ENCODE peak calls at places on chromosomes 11 and 22, in four cellular contexts. Z, G, L and X are unnamed samples.
A peak's percentile ranks its signal among the peaks of the same experiment; 100 is the strongest.

GRCh38 chr11:119339581-119340334 is 925 bp downstream of the C1QTNF5 start:
- DNase-seq in Z (peak; percentile 91), G (no peak), L (peak; percentile 27), X (no peak)

GRCh38 chr11:112453601-112454577 is 193.2 kb upstream of the PLET1 start:
- DNase-seq in Z (peak; percentile 6), G (no peak), L (no peak), X (peak; percentile 19)

GRCh38 chr11:316031-316701 is 2.3 kb downstream of the IFITM1 start:
- DNase-seq in Z (no peak), L (no peak), G (no peak), X (peak; percentile 26)

GRCh38 chr11:82577246-82577645 is 156.4 kb downstream of the FAM181B start:
- DNase-seq in L (no peak), G (no peak), Z (no peak), X (no peak)

GRCh38 chr11:96246718-96247540 is 96.1 kb downstream of the MAML2 start:
- DNase-seq in L (peak; percentile 28), Z (peak; percentile 75), G (no peak), X (no peak)

GRCh38 chr11:117814766-117815261 is 9.7 kb downstream of the FXYD2 start:
- DNase-seq in Z (no peak), G (peak; percentile 75), L (peak; percentile 97), X (peak; percentile 72)

GRCh38 chr11:27558401-27558800 is 51.8 kb upstream of the LIN7C start:
- DNase-seq in G (no peak), L (no peak), Z (no peak), X (no peak)

GRCh38 chr22:38246692-38247091 is 26.1 kb downstream of the TMEM184B start:
- DNase-seq in Z (no peak), G (no peak), L (no peak), X (no peak)

GRCh38 chr11:67666303-67666645 is 8.1 kb downstream of the ALDH3B2 start:
- DNase-seq in Z (no peak), L (no peak), G (no peak), X (no peak)